ENCODE peak calls at places on chromosomes 6 and 20, in four cellular contexts. C is T-helper 2 cell, X is AG09319, N is HCT116. O is an unnamed sample.

GRCh38 chr20:23200914-23201313 is 114.8 kb upstream of the CD93 start:
- DNase-seq in X (no peak), N (peak), C (peak), O (no peak)

GRCh38 chr6:71420693-71421328 is 132.2 kb downstream of the OGFRL1 start:
- DNase-seq in X (peak), N (no peak), C (no peak), O (peak)

GRCh38 chr6:97189767-97190166 is 93.2 kb downstream of the MMS22L start:
- DNase-seq in C (no peak), N (no peak), X (no peak), O (peak)

GRCh38 chr6:151330130-151330715 is 61.1 kb downstream of the ZBTB2 start:
- DNase-seq in X (peak), N (no peak), C (no peak), O (peak)

GRCh38 chr6:80348263-80348662 is 241.8 kb downstream of the BCKDHB start:
- DNase-seq in X (no peak), N (no peak), C (no peak), O (no peak)

GRCh38 chr6:99152345-99152643 is 197.2 kb downstream of the FAXC start:
- DNase-seq in C (no peak), N (no peak), X (no peak), O (no peak)

GRCh38 chr6:150363733-150364132 is 5.1 kb upstream of the IYD start:
- DNase-seq in C (peak), X (no peak), N (no peak), O (no peak)

GRCh38 chr6:155832596-155832995 is 377.0 kb upstream of the NOX3 start:
- DNase-seq in X (no peak), N (no peak), C (no peak), O (no peak)

GRCh38 chr6:72798196-72798595 is 176.3 kb downstream of the KCNQ5 start:
- DNase-seq in C (no peak), N (no peak), X (no peak), O (no peak)

GRCh38 chr6:22925304-22925835 is 356.0 kb downstream of the HDGFL1 start:
- DNase-seq in X (no peak), N (no peak), C (no peak), O (no peak)

O was measured in fibroblast of the conjunctiva.